ENCODE peak calls at places on chromosomes 1 and 21, in four cellular contexts. J is H1, Z is K562, X is GM12878. A is an unnamed sample.

GRCh38 chr1:54553781-54554313 is 5.8 kb downstream of the ACOT11 start:
- DNase-seq in J (no peak), Z (no peak), X (no peak), A (no peak)

GRCh38 chr1:167775178-167775577 is 53.4 kb downstream of the MPZL1 start:
- DNase-seq in J (no peak), Z (no peak), X (no peak), A (no peak)

GRCh38 chr1:155648207-155649147 is 38.5 kb downstream of the MSTO1 start:
- DNase-seq in J (no peak), Z (no peak), X (no peak), A (peak; percentile 60)

GRCh38 chr21:45448283-45448809 is 43.4 kb downstream of the COL18A1 start:
- DNase-seq in J (no peak), Z (no peak), X (no peak), A (no peak)

GRCh38 chr1:92951141-92951582 is 10.1 kb downstream of the DIPK1A start:
- DNase-seq in J (no peak), Z (peak; percentile 49), X (peak; percentile 79), A (peak; percentile 26)

GRCh38 chr1:207763972-207764371 is 12.1 kb downstream of the CD46 start:
- DNase-seq in J (no peak), Z (no peak), X (no peak), A (no peak)

GRCh38 chr1:1928231-1929101 is 9.4 kb upstream of the TMEM52 start:
- DNase-seq in J (no peak), Z (no peak), X (no peak), A (no peak)

GRCh38 chr1:14842361-14842760 is 243.9 kb downstream of the KAZN start:
- DNase-seq in J (no peak), Z (no peak), X (no peak), A (no peak)

GRCh38 chr21:34639882-34640788 is 25.2 kb upstream of the RCAN1 start:
- DNase-seq in J (no peak), Z (peak; percentile 62), X (peak; percentile 66), A (no peak)

GRCh38 chr1:82329226-82329625 is 528.5 kb downstream of the ADGRL2 start:
- DNase-seq in J (no peak), Z (no peak), X (no peak), A (no peak)

GRCh38 chr1:231808990-231809389 is 182.4 kb downstream of the DISC1 start:
- DNase-seq in J (no peak), Z (peak; percentile 34), X (no peak), A (no peak)

GRCh38 chr1:1618396-1619068 is 3.2 kb downstream of the MIB2 start:
- DNase-seq in J (no peak), Z (no peak), X (no peak), A (no peak)

GRCh38 chr1:941588-942383 is 17.3 kb downstream of the NOC2L start:
- DNase-seq in J (peak; percentile 79), Z (peak; percentile 90), X (no peak), A (no peak)

GRCh38 chr1:156692958-156693857 is 12.2 kb downstream of the CRABP2 start:
- DNase-seq in J (peak; percentile 96), Z (peak; percentile 81), X (no peak), A (no peak)

GRCh38 chr1:160081261-160081936 is at the start of gene KCNJ9:
- DNase-seq in J (no peak), Z (peak; percentile 38), X (no peak), A (no peak)

GRCh38 chr1:108012553-108012952 is 47.6 kb upstream of the VAV3 start:
- DNase-seq in J (no peak), Z (no peak), X (no peak), A (no peak)

GRCh38 chr1:108016451-108016920 is 51.5 kb upstream of the VAV3 start:
- DNase-seq in J (no peak), Z (peak; percentile 85), X (no peak), A (no peak)

DNA sequence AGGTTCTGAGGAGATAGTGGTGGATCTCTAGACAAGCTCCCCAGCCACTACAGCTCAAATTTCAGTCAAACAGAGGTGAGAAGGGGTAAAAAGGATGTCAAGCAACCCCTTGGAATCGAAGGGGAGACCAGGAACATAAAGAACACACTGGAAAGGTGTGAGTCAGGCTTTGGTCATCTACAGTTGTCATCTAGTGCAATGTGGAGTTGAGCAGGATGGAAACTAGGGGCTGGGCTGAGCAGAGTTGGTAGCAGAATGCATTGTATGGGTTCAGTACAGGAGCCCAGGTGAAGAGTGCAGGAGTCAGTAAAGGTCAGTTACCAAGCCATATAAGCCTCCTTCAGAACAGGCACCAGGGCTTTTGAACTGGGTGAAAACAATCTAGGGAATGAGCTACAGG is 52.7 kb upstream of the VAV3 start:
- DNase-seq in J (no peak), Z (no peak), X (no peak), A (no peak)
- TF ChIP-seq EGR1 in J (no peak), Z (no peak), X (no peak), A (no peak)

DNA sequence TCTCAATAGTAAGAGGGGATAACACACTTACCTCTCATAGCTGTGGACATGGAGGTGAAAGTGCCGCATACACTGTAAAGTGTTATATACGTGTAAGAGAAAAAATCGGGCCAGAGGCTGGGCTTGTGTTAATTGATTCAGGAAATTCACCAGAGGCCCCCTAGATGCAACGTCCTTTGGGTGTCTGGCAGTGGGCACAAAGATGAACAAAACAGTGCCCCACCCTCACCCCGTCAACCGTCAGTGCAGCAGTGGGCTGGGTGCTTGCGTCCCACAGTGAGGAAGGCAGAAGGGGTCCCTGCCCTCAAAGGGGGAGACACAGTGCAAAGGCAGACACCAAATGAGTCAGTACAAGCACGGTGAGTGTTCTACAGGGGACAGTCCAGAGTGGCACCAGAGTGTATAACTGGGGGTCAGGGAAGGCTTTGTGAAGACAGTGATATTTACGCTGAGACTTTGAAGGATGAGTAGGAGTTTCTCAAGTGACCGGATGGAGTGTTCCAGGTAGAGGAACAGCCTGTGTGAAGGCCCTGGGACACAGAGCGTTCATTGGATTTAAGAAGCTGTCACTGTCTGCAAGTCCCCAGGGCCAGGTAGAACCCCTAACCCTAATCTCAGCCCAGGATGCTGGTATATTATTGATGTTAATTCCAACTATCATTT is 6.6 kb upstream of the MTFR1L start:
- DNase-seq in J (no peak), Z (no peak), X (no peak), A (no peak)
- TF ChIP-seq ZNF274 in J (no peak), Z (no peak), X (no peak), A (no peak)

GRCh38 chr1:200038987-200039848 is 11.7 kb downstream of the NR5A2 start:
- DNase-seq in J (peak; percentile 89), Z (no peak), X (no peak), A (peak; percentile 10)
- TF ChIP-seq POLR2A in J (no peak), Z (no peak), X (no peak), A (peak; percentile 43)

DNA sequence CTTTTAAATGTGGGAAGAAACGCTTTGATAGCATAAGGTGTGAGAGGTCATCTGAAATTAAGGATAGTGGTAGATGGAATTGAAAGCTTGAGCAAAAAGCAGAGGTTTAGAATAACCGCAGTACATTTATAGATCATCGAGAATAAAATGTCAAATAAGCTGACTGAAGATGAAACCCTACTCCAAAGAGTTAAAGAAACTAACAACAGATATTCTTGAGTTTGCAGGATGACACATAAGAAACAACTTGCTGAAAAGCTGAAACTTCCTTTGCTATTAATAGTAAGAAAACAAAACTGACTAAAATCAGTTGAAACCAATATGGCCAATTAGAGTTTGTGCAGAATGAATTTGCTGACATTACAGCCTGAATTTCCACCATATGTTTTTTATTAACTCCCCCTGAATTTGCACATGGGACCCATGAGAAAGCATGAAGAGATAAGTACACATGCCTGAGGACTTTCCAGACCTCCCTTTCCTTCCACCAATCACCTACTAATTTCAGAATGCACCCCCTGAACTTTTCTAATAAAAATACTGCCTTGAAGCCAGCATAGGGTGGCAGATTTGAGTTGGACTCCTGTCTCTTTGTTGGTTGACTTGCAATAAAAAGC is 1.7 kb upstream of the C1orf185 start:
- DNase-seq in J (no peak), Z (no peak), X (peak; percentile 19), A (no peak)
- TF ChIP-seq EGR1 in J (no peak), Z (no peak), X (no peak), A (no peak)

A was measured in HCT116.